ENCODE peak calls at places on chromosomes 6 and 20, in five cellular contexts. One of them, this sample, is unnamed.

GRCh38 chr6:115120394-115120793 is 777.6 kb upstream of the HS3ST5 start:
- DNase-seq in NCI-H345: no peak
- DNase-seq in activated T-helper 2 cell treated with anti-CD3 and anti-CD28 coated beads, Interferon-gamma antibody, Interleukin-2, Interleukin-4, amounts not matched to agents 10 μg/mL and 5 μg/mL and 100 μg/mL, durations not matched to agents 14 hours and 24 hours and 36 hours: no peak
- DNase-seq in pancreas: no peak
- DNase-seq in left lung: no peak
- DNase-seq in this sample: no peak

GRCh38 chr6:52263709-52264320 is 19.5 kb upstream of the IL17F start:
- DNase-seq in left lung: peak; percentile 55
- DNase-seq in NCI-H345: peak; percentile 56
- DNase-seq in pancreas: peak; percentile 74
- DNase-seq in activated T-helper 2 cell treated with anti-CD3 and anti-CD28 coated beads, Interferon-gamma antibody, Interleukin-2, Interleukin-4, amounts not matched to agents 10 μg/mL and 5 μg/mL and 100 μg/mL, durations not matched to agents 14 hours and 24 hours and 36 hours: peak; percentile 66
- DNase-seq in this sample: peak; percentile 64

GRCh38 chr20:32977281-32978008 is 26.8 kb downstream of the SUN5 start:
- DNase-seq in activated T-helper 2 cell treated with anti-CD3 and anti-CD28 coated beads, Interferon-gamma antibody, Interleukin-2, Interleukin-4, amounts not matched to agents 10 μg/mL and 5 μg/mL and 100 μg/mL, durations not matched to agents 14 hours and 24 hours and 36 hours: no peak
- DNase-seq in NCI-H345: no peak
- DNase-seq in left lung: no peak
- DNase-seq in pancreas: no peak
- DNase-seq in this sample: no peak

GRCh38 chr6:25027221-25027916 is 91.6 kb upstream of the RIPOR2 start:
- DNase-seq in NCI-H345: no peak
- DNase-seq in activated T-helper 2 cell treated with anti-CD3 and anti-CD28 coated beads, Interferon-gamma antibody, Interleukin-2, Interleukin-4, amounts not matched to agents 10 μg/mL and 5 μg/mL and 100 μg/mL, durations not matched to agents 14 hours and 24 hours and 36 hours: peak; percentile 78
- DNase-seq in pancreas: no peak
- DNase-seq in left lung: peak; percentile 61
- DNase-seq in this sample: no peak

GRCh38 chr6:85460951-85461805 is 11.3 kb downstream of the NT5E start:
- DNase-seq in pancreas: no peak
- DNase-seq in left lung: no peak
- DNase-seq in NCI-H345: no peak
- DNase-seq in activated T-helper 2 cell treated with anti-CD3 and anti-CD28 coated beads, Interferon-gamma antibody, Interleukin-2, Interleukin-4, amounts not matched to agents 10 μg/mL and 5 μg/mL and 100 μg/mL, durations not matched to agents 14 hours and 24 hours and 36 hours: peak; percentile 64
- DNase-seq in this sample: peak; percentile 45

GRCh38 chr6:51562198-51562597 is 525.2 kb downstream of the PKHD1 start:
- DNase-seq in pancreas: no peak
- DNase-seq in activated T-helper 2 cell treated with anti-CD3 and anti-CD28 coated beads, Interferon-gamma antibody, Interleukin-2, Interleukin-4, amounts not matched to agents 10 μg/mL and 5 μg/mL and 100 μg/mL, durations not matched to agents 14 hours and 24 hours and 36 hours: no peak
- DNase-seq in NCI-H345: no peak
- DNase-seq in left lung: no peak
- DNase-seq in this sample: no peak

GRCh38 chr20:31751126-31751525 is 12.0 kb downstream of the TPX2 start:
- DNase-seq in NCI-H345: no peak
- DNase-seq in activated T-helper 2 cell treated with anti-CD3 and anti-CD28 coated beads, Interferon-gamma antibody, Interleukin-2, Interleukin-4, amounts not matched to agents 10 μg/mL and 5 μg/mL and 100 μg/mL, durations not matched to agents 14 hours and 24 hours and 36 hours: no peak
- DNase-seq in left lung: no peak
- DNase-seq in pancreas: no peak
- DNase-seq in this sample: no peak

GRCh38 chr20:60693513-60694133 is 558.4 kb upstream of the CDH4 start:
- DNase-seq in NCI-H345: no peak
- DNase-seq in pancreas: no peak
- DNase-seq in left lung: no peak
- DNase-seq in activated T-helper 2 cell treated with anti-CD3 and anti-CD28 coated beads, Interferon-gamma antibody, Interleukin-2, Interleukin-4, amounts not matched to agents 10 μg/mL and 5 μg/mL and 100 μg/mL, durations not matched to agents 14 hours and 24 hours and 36 hours: no peak
- DNase-seq in this sample: no peak

GRCh38 chr20:41133709-41134361 is 3.5 kb upstream of the PLCG1 start:
- DNase-seq in NCI-H345: no peak
- DNase-seq in activated T-helper 2 cell treated with anti-CD3 and anti-CD28 coated beads, Interferon-gamma antibody, Interleukin-2, Interleukin-4, amounts not matched to agents 10 μg/mL and 5 μg/mL and 100 μg/mL, durations not matched to agents 14 hours and 24 hours and 36 hours: no peak
- DNase-seq in left lung: no peak
- DNase-seq in pancreas: no peak
- DNase-seq in this sample: no peak

GRCh38 chr6:108277831-108278230 is 17.0 kb upstream of the SNX3 start:
- DNase-seq in left lung: no peak
- DNase-seq in pancreas: no peak
- DNase-seq in NCI-H345: no peak
- DNase-seq in activated T-helper 2 cell treated with anti-CD3 and anti-CD28 coated beads, Interferon-gamma antibody, Interleukin-2, Interleukin-4, amounts not matched to agents 10 μg/mL and 5 μg/mL and 100 μg/mL, durations not matched to agents 14 hours and 24 hours and 36 hours: no peak
- DNase-seq in this sample: no peak

GRCh38 chr6:42200035-42200434 is 5.3 kb upstream of the GUCA1B start:
- DNase-seq in left lung: no peak
- DNase-seq in NCI-H345: no peak
- DNase-seq in activated T-helper 2 cell treated with anti-CD3 and anti-CD28 coated beads, Interferon-gamma antibody, Interleukin-2, Interleukin-4, amounts not matched to agents 10 μg/mL and 5 μg/mL and 100 μg/mL, durations not matched to agents 14 hours and 24 hours and 36 hours: no peak
- DNase-seq in pancreas: no peak
- DNase-seq in this sample: peak; percentile 78

GRCh38 chr20:23147647-23147963 is 61.5 kb upstream of the CD93 start:
- DNase-seq in activated T-helper 2 cell treated with anti-CD3 and anti-CD28 coated beads, Interferon-gamma antibody, Interleukin-2, Interleukin-4, amounts not matched to agents 10 μg/mL and 5 μg/mL and 100 μg/mL, durations not matched to agents 14 hours and 24 hours and 36 hours: no peak
- DNase-seq in left lung: no peak
- DNase-seq in pancreas: no peak
- DNase-seq in NCI-H345: no peak
- DNase-seq in this sample: no peak

GRCh38 chr6:5518936-5519491 is 257.7 kb downstream of the FARS2 start:
- DNase-seq in left lung: no peak
- DNase-seq in pancreas: no peak
- DNase-seq in activated T-helper 2 cell treated with anti-CD3 and anti-CD28 coated beads, Interferon-gamma antibody, Interleukin-2, Interleukin-4, amounts not matched to agents 10 μg/mL and 5 μg/mL and 100 μg/mL, durations not matched to agents 14 hours and 24 hours and 36 hours: no peak
- DNase-seq in NCI-H345: no peak
- DNase-seq in this sample: no peak

GRCh38 chr20:3210346-3210745 is 1.0 kb downstream of the ITPA start:
- DNase-seq in activated T-helper 2 cell treated with anti-CD3 and anti-CD28 coated beads, Interferon-gamma antibody, Interleukin-2, Interleukin-4, amounts not matched to agents 10 μg/mL and 5 μg/mL and 100 μg/mL, durations not matched to agents 14 hours and 24 hours and 36 hours: no peak
- DNase-seq in pancreas: no peak
- DNase-seq in left lung: no peak
- DNase-seq in NCI-H345: no peak
- DNase-seq in this sample: no peak

GRCh38 chr6:119040229-119040628 is 38.2 kb downstream of the FAM184A start:
- DNase-seq in activated T-helper 2 cell treated with anti-CD3 and anti-CD28 coated beads, Interferon-gamma antibody, Interleukin-2, Interleukin-4, amounts not matched to agents 10 μg/mL and 5 μg/mL and 100 μg/mL, durations not matched to agents 14 hours and 24 hours and 36 hours: no peak
- DNase-seq in left lung: peak; percentile 58
- DNase-seq in NCI-H345: no peak
- DNase-seq in pancreas: no peak
- DNase-seq in this sample: no peak

GRCh38 chr20:36084897-36085617 is 69.5 kb upstream of the EPB41L1 start:
- DNase-seq in activated T-helper 2 cell treated with anti-CD3 and anti-CD28 coated beads, Interferon-gamma antibody, Interleukin-2, Interleukin-4, amounts not matched to agents 10 μg/mL and 5 μg/mL and 100 μg/mL, durations not matched to agents 14 hours and 24 hours and 36 hours: no peak
- DNase-seq in NCI-H345: no peak
- DNase-seq in left lung: no peak
- DNase-seq in pancreas: no peak
- DNase-seq in this sample: peak; percentile 75

GRCh38 chr6:10418862-10419748 is 4.2 kb upstream of the TFAP2A start:
- DNase-seq in NCI-H345: no peak
- DNase-seq in activated T-helper 2 cell treated with anti-CD3 and anti-CD28 coated beads, Interferon-gamma antibody, Interleukin-2, Interleukin-4, amounts not matched to agents 10 μg/mL and 5 μg/mL and 100 μg/mL, durations not matched to agents 14 hours and 24 hours and 36 hours: no peak
- DNase-seq in left lung: no peak
- DNase-seq in pancreas: peak; percentile 74
- DNase-seq in this sample: no peak

GRCh38 chr20:63096681-63097335 is 90.0 kb upstream of the BHLHE23 start:
- DNase-seq in activated T-helper 2 cell treated with anti-CD3 and anti-CD28 coated beads, Interferon-gamma antibody, Interleukin-2, Interleukin-4, amounts not matched to agents 10 μg/mL and 5 μg/mL and 100 μg/mL, durations not matched to agents 14 hours and 24 hours and 36 hours: no peak
- DNase-seq in left lung: peak; percentile 10
- DNase-seq in NCI-H345: no peak
- DNase-seq in pancreas: peak; percentile 38
- DNase-seq in this sample: no peak

GRCh38 chr20:45404438-45404837 is 3.7 kb upstream of the DBNDD2 start:
- DNase-seq in NCI-H345: peak; percentile 42
- DNase-seq in left lung: no peak
- DNase-seq in activated T-helper 2 cell treated with anti-CD3 and anti-CD28 coated beads, Interferon-gamma antibody, Interleukin-2, Interleukin-4, amounts not matched to agents 10 μg/mL and 5 μg/mL and 100 μg/mL, durations not matched to agents 14 hours and 24 hours and 36 hours: no peak
- DNase-seq in pancreas: no peak
- DNase-seq in this sample: no peak

GRCh38 chr6:530425-530824 is 126.5 kb downstream of the HUS1B start:
- DNase-seq in NCI-H345: no peak
- DNase-seq in pancreas: no peak
- DNase-seq in left lung: no peak
- DNase-seq in activated T-helper 2 cell treated with anti-CD3 and anti-CD28 coated beads, Interferon-gamma antibody, Interleukin-2, Interleukin-4, amounts not matched to agents 10 μg/mL and 5 μg/mL and 100 μg/mL, durations not matched to agents 14 hours and 24 hours and 36 hours: no peak
- DNase-seq in this sample: no peak

GRCh38 chr6:99425647-99426453 is 742 bp upstream of the PNISR start:
- DNase-seq in pancreas: peak; percentile 78
- DNase-seq in left lung: peak; percentile 88
- DNase-seq in activated T-helper 2 cell treated with anti-CD3 and anti-CD28 coated beads, Interferon-gamma antibody, Interleukin-2, Interleukin-4, amounts not matched to agents 10 μg/mL and 5 μg/mL and 100 μg/mL, durations not matched to agents 14 hours and 24 hours and 36 hours: no peak
- DNase-seq in NCI-H345: peak; percentile 67
- DNase-seq in this sample: peak; percentile 91

GRCh38 chr6:125983246-125983945 is 2.9 kb upstream of the TRMT11 start:
- DNase-seq in NCI-H345: no peak
- DNase-seq in activated T-helper 2 cell treated with anti-CD3 and anti-CD28 coated beads, Interferon-gamma antibody, Interleukin-2, Interleukin-4, amounts not matched to agents 10 μg/mL and 5 μg/mL and 100 μg/mL, durations not matched to agents 14 hours and 24 hours and 36 hours: no peak
- DNase-seq in pancreas: no peak
- DNase-seq in left lung: no peak
- DNase-seq in this sample: no peak

GRCh38 chr6:15776458-15776980 is 113.7 kb upstream of the DTNBP1 start:
- DNase-seq in activated T-helper 2 cell treated with anti-CD3 and anti-CD28 coated beads, Interferon-gamma antibody, Interleukin-2, Interleukin-4, amounts not matched to agents 10 μg/mL and 5 μg/mL and 100 μg/mL, durations not matched to agents 14 hours and 24 hours and 36 hours: peak; percentile 33
- DNase-seq in pancreas: no peak
- DNase-seq in left lung: no peak
- DNase-seq in NCI-H345: no peak
- DNase-seq in this sample: no peak

This sample was measured in HepG2.